ENCODE peak calls at places on chromosomes 4 and X, in ten cellular contexts. U is epithelial cell of esophagus; I is globus pallidus; G is B cell; X is amniotic epithelial cell; Z is GM12865; L is nephron progenitor cell; E is vagina; K is activated T-cell treated with anti-CD3 and anti-CD28 coated beads for 24 hours; C is activated naive CD4-positive, alpha-beta T cell treated with Interleukin-2 at 50 U/mL for 16 hours. S is an unnamed sample.

GRCh38 chr4:94806376-94806775 is 48.6 kb downstream of the BMPR1B start:
- DNase-seq in U (no peak), I (no peak), G (no peak), X (no peak), Z (no peak), L (no peak), E (no peak), K (no peak), C (no peak), S (no peak)

GRCh38 chr4:139633661-139634060 is 32.0 kb upstream of the MGST2 start:
- DNase-seq in U (peak; percentile 42), I (peak; percentile 37), G (no peak), X (peak; percentile 33), Z (no peak), L (no peak), E (no peak), K (no peak), C (no peak), S (peak; percentile 67)

GRCh38 chrX:133444952-133445831 is 29.9 kb upstream of the GPC4 start:
- DNase-seq in U (peak; percentile 61), I (no peak), G (no peak), X (no peak), Z (no peak), L (peak; percentile 20), E (no peak), K (no peak), C (no peak), S (no peak)

GRCh38 chr4:34289962-34290361 is 1954.4 kb downstream of the ARAP2 start:
- DNase-seq in U (no peak), I (no peak), G (no peak), X (no peak), Z (no peak), L (no peak), E (no peak), K (no peak), C (no peak), S (no peak)

GRCh38 chr4:169184236-169184635 is 86.5 kb downstream of the SH3RF1 start:
- DNase-seq in U (no peak), I (no peak), G (no peak), X (no peak), Z (no peak), L (no peak), E (no peak), K (no peak), C (no peak), S (peak; percentile 44)

GRCh38 chr4:72931346-72931745 is 138.2 kb downstream of the COX18 start:
- DNase-seq in U (no peak), I (no peak), G (no peak), X (no peak), Z (no peak), L (no peak), E (no peak), K (no peak), C (no peak), S (no peak)

GRCh38 chr4:10033191-10033881 is 12.0 kb upstream of the SLC2A9 start:
- DNase-seq in U (peak; percentile 64), I (no peak), G (no peak), X (peak; percentile 74), Z (peak; percentile 27), L (no peak), E (no peak), K (no peak), C (no peak), S (peak; percentile 36)

GRCh38 chr4:8472689-8473197 is 32.2 kb downstream of the TRMT44 start:
- DNase-seq in U (no peak), I (no peak), G (no peak), X (peak; percentile 100), Z (no peak), L (peak; percentile 28), E (no peak), K (no peak), C (no peak), S (peak; percentile 94)

GRCh38 chrX:71577682-71578081 is 555 bp upstream of the GCNA start:
- DNase-seq in U (no peak), I (no peak), G (peak; percentile 22), X (no peak), Z (no peak), L (no peak), E (no peak), K (no peak), C (no peak), S (no peak)

GRCh38 chrX:15043538-15043937 is 170.3 kb downstream of the MOSPD2 start:
- DNase-seq in U (no peak), I (no peak), G (no peak), X (no peak), Z (no peak), L (no peak), E (no peak), K (no peak), C (no peak), S (no peak)

GRCh38 chr4:140020457-140021361 is 133.3 kb downstream of the MAML3 start:
- DNase-seq in U (no peak), I (no peak), G (no peak), X (no peak), Z (no peak), L (no peak), E (no peak), K (no peak), C (no peak), S (no peak)

GRCh38 chr4:88533937-88534750 is 10.6 kb upstream of the PYURF start:
- DNase-seq in U (peak; percentile 89), I (no peak), G (no peak), X (peak; percentile 85), Z (no peak), L (no peak), E (no peak), K (no peak), C (no peak), S (peak; percentile 68)

GRCh38 chr4:179285696-179286095 is 1843.5 kb upstream of the AGA start:
- DNase-seq in U (no peak), I (no peak), G (no peak), X (no peak), Z (no peak), L (no peak), E (no peak), K (no peak), C (no peak), S (no peak)

GRCh38 chr4:109576462-109576861 is 16.4 kb downstream of the MCUB start:
- DNase-seq in U (no peak), I (no peak), G (no peak), X (peak; percentile 88), Z (no peak), L (no peak), E (no peak), K (no peak), C (no peak), S (no peak)

GRCh38 chr4:161813889-161814288 is 349.9 kb downstream of the FSTL5 start:
- DNase-seq in U (no peak), I (no peak), G (no peak), X (no peak), Z (no peak), L (no peak), E (no peak), K (no peak), C (no peak), S (no peak)

GRCh38 chr4:6885953-6886557 is 23.6 kb upstream of the TBC1D14 start:
- DNase-seq in U (peak; percentile 47), I (peak; percentile 83), G (no peak), X (no peak), Z (peak; percentile 57), L (no peak), E (no peak), K (no peak), C (no peak), S (peak; percentile 81)

GRCh38 chrX:11678174-11678573 is 12.5 kb upstream of the ARHGAP6 start:
- DNase-seq in U (no peak), I (no peak), G (no peak), X (no peak), Z (peak; percentile 42), L (no peak), E (no peak), K (no peak), C (no peak), S (no peak)

GRCh38 chrX:150167482-150168324 is 195.4 kb upstream of the MAMLD1 start:
- DNase-seq in U (no peak), I (no peak), G (no peak), X (no peak), Z (no peak), L (no peak), E (peak; percentile 43), K (no peak), C (no peak), S (no peak)

GRCh38 chrX:56813318-56813837 is 84.3 kb downstream of the NBDY start:
- DNase-seq in U (peak; percentile 97), I (no peak), G (no peak), X (peak; percentile 89), Z (peak; percentile 64), L (no peak), E (peak; percentile 96), K (peak; percentile 13), C (peak; percentile 53), S (peak; percentile 26)

GRCh38 chr4:26201119-26201518 is 119.7 kb upstream of the RBPJ start:
- DNase-seq in U (no peak), I (no peak), G (no peak), X (no peak), Z (no peak), L (no peak), E (no peak), K (no peak), C (no peak), S (no peak)

GRCh38 chrX:46408553-46409407 is 136.4 kb downstream of the ZNF674 start:
- DNase-seq in U (peak; percentile 61), I (peak; percentile 48), G (peak; percentile 56), X (peak; percentile 55), Z (peak; percentile 65), L (peak; percentile 81), E (no peak), K (peak; percentile 34), C (peak; percentile 68), S (peak; percentile 85)

GRCh38 chr4:185219551-185220344 is 10.3 kb downstream of the SNX25 start:
- DNase-seq in U (no peak), I (no peak), G (peak; percentile 41), X (peak; percentile 67), Z (peak; percentile 62), L (no peak), E (no peak), K (no peak), C (no peak), S (peak; percentile 56)

GRCh38 chr4:23516719-23517118 is 373.1 kb downstream of the PPARGC1A start:
- DNase-seq in U (no peak), I (no peak), G (no peak), X (no peak), Z (no peak), L (no peak), E (no peak), K (no peak), C (no peak), S (peak; percentile 31)

GRCh38 chrX:39427492-39428289 is 626.4 kb downstream of the MID1IP1 start:
- DNase-seq in U (peak; percentile 40), I (no peak), G (no peak), X (peak; percentile 1), Z (no peak), L (no peak), E (no peak), K (peak; percentile 44), C (peak; percentile 51), S (peak; percentile 29)

GRCh38 chrX:154056739-154057367 is 37.2 kb upstream of the IRAK1 start:
- DNase-seq in U (peak; percentile 69), I (no peak), G (no peak), X (peak; percentile 64), Z (no peak), L (no peak), E (no peak), K (no peak), C (no peak), S (no peak)

GRCh38 chrX:9907645-9908387 is 59.3 kb upstream of the CLDN34 start:
- DNase-seq in U (peak; percentile 81), I (no peak), G (no peak), X (peak; percentile 89), Z (no peak), L (no peak), E (no peak), K (no peak), C (no peak), S (peak; percentile 53)